ENCODE peak calls at places on chromosomes 12 and 14, in six cellular contexts. F, X, U, N, D and M are unnamed samples.

GRCh38 chr14:98138666-98139065 is 1133.3 kb downstream of the BCL11B start:
- DNase-seq in X (no peak), F (peak; percentile 1), N (peak; percentile 18), U (no peak), D (no peak), M (peak; percentile 32)

GRCh38 chr14:65824285-65824977 is 411.9 kb downstream of the FUT8 start:
- DNase-seq in N (peak; percentile 66), X (no peak), U (peak; percentile 71), F (peak; percentile 56), D (peak; percentile 11), M (no peak)

GRCh38 chr12:40106202-40106533 is 287 bp upstream of the SLC2A13 start:
- DNase-seq in N (no peak), F (no peak), U (no peak), D (peak; percentile 19), X (no peak), M (no peak)

GRCh38 chr14:71511152-71511551 is 421.1 kb upstream of the RGS6 start:
- DNase-seq in X (no peak), F (no peak), N (no peak), U (no peak), D (no peak), M (no peak)

GRCh38 chr12:101608301-101609133 is 13.7 kb downstream of the MYBPC1 start:
- DNase-seq in D (no peak), X (no peak), U (no peak), F (no peak), N (peak; percentile 90), M (no peak)

GRCh38 chr14:53900499-53900898 is 56.1 kb downstream of the BMP4 start:
- DNase-seq in N (no peak), F (no peak), X (peak; percentile 34), U (peak; percentile 69), D (no peak), M (no peak)

GRCh38 chr14:24710403-24711063 is 76.5 kb upstream of the GZMB start:
- DNase-seq in N (peak; percentile 71), D (no peak), U (no peak), F (peak; percentile 27), X (peak; percentile 40), M (peak; percentile 28)

GRCh38 chr14:74974364-74975058 is 19.1 kb upstream of the PGF start:
- DNase-seq in X (peak; percentile 69), N (peak; percentile 70), U (peak; percentile 43), D (no peak), F (no peak), M (peak; percentile 43)

GRCh38 chr12:47766496-47767196 is 6.4 kb upstream of the SLC48A1 start:
- DNase-seq in N (no peak), F (no peak), X (no peak), D (no peak), U (no peak), M (no peak)

GRCh38 chr12:43277630-43278267 is 274.3 kb downstream of the ADAMTS20 start:
- DNase-seq in F (no peak), X (no peak), D (no peak), N (no peak), U (no peak), M (no peak)

GRCh38 chr14:91327201-91327600 is 82.7 kb upstream of the GPR68 start:
- DNase-seq in X (no peak), N (no peak), U (no peak), D (no peak), F (no peak), M (no peak)

GRCh38 chr14:59360923-59361794 is 104.0 kb downstream of the GPR135 start:
- DNase-seq in D (no peak), N (peak; percentile 70), F (peak; percentile 86), X (peak; percentile 92), U (peak; percentile 70), M (no peak)

GRCh38 chr14:105196228-105196960 is 15.3 kb upstream of the NUDT14 start:
- DNase-seq in D (no peak), X (peak; percentile 84), N (no peak), U (no peak), F (no peak), M (no peak)
- H3K4me3 ChIP-seq in D (peak overlapping the region; percentile 47), X (peak overlapping the region; percentile 35), N (no peak overlapping the region), U (no peak overlapping the region), F (no peak overlapping the region), M (peak overlapping the region; percentile 0)

GRCh38 chr12:13177896-13178295 is 18.6 kb upstream of the EMP1 start:
- DNase-seq in X (no peak), N (no peak), U (no peak), D (no peak), F (no peak), M (no peak)
- H3K4me1 ChIP-seq in X (peaks cover 22% of the 10 kb centered on the region), N (peaks cover 11% of the 10 kb centered on the region), U (peaks cover 25% of the 10 kb centered on the region), D (peaks cover 23% of the 10 kb centered on the region), F (peaks cover 45% of the 10 kb centered on the region), M (peaks cover 8% of the 10 kb centered on the region)

GRCh38 chr12:55937956-55938355 is 7.0 kb downstream of the DGKA start:
- DNase-seq in N (no peak), U (no peak), F (no peak), X (no peak), D (no peak), M (no peak)

GRCh38 chr12:55933799-55934174 is 2.8 kb downstream of the DGKA start:
- DNase-seq in D (no peak), F (no peak), N (no peak), X (no peak), U (no peak), M (no peak)

GRCh38 chr12:55934773-55935172 is 3.8 kb downstream of the DGKA start:
- DNase-seq in F (no peak), N (no peak), U (no peak), X (no peak), D (no peak), M (no peak)

GRCh38 chr12:55934343-55934742 is 3.4 kb downstream of the DGKA start:
- DNase-seq in X (no peak), D (no peak), U (no peak), N (no peak), F (no peak), M (no peak)

DNA sequence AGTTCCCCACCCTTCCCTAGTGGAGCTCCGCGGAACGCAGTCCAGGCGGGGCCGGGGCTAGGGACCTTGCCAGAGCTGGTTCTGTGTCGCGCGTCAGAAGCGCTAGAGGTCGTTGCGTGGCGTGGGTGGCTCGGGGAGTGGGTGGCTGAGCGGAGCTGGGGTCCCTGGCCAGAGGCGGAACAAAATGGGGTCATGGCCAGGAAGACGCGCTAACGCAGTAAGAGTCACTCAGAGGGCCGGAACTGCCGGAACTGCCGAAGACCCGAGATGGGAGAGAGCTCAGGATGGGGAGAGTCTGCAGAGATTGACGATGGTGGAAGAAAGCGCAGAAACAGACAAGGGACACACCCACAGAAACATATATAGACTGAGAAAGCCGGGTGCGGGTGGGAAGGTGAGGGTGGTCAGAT is 4.8 kb downstream of the DGKA start:
- DNase-seq in X (peak; percentile 65), F (no peak), U (no peak), D (no peak), N (no peak), M (no peak)
- H3K4me3 ChIP-seq in X (peak overlapping the region; percentile 46), F (no peak overlapping the region), U (peak overlapping the region; percentile 20), D (peak overlapping the region; percentile 32), N (no peak overlapping the region), M (no peak overlapping the region)

DNA sequence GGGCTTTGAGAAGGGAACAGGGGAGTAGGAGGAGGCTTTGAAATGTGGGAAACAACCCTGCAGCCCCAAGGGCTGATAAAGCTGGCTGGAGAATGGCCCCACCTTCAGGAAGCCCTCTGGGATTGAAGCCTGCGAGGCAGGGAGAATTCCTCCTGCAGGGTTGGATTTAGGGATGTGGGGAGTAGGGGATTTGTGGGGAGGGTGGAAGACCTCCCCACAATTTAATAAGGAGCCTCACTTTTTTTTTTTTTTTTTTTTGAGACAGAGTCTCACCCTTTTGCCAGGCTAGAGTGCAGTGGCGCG is 88.8 kb upstream of the NCOR2 start:
- DNase-seq in D (no peak), N (no peak), U (no peak), F (no peak), X (no peak), M (no peak)
- H3K4me1 ChIP-seq in D (peaks cover 49% of the 10 kb centered on the region), N (no peaks in the 10 kb centered on the region), U (peaks cover 36% of the 10 kb centered on the region), F (no peaks in the 10 kb centered on the region), X (peaks cover 44% of the 10 kb centered on the region), M (peaks cover 18% of the 10 kb centered on the region)

GRCh38 chr12:76876696-76877229 is 2.1 kb downstream of the CSRP2 start:
- DNase-seq in D (no peak), F (no peak), U (no peak), N (no peak), X (no peak), M (no peak)
- H3K4me3 ChIP-seq in D (peak overlapping the region; percentile 92), F (no peak overlapping the region), U (peak overlapping the region; percentile 92), N (no peak overlapping the region), X (no peak overlapping the region), M (no peak overlapping the region)

GRCh38 chr14:20711275-20712069 is 22.9 kb downstream of the ANG start:
- DNase-seq in D (no peak), F (no peak), X (no peak), N (no peak), U (no peak), M (no peak)
- H3K4me1 ChIP-seq in D (peaks cover 15% of the 10 kb centered on the region), F (no peaks in the 10 kb centered on the region), X (peaks cover 4% of the 10 kb centered on the region), N (peaks cover 13% of the 10 kb centered on the region), U (peaks cover 5% of the 10 kb centered on the region), M (no peaks in the 10 kb centered on the region)

DNA sequence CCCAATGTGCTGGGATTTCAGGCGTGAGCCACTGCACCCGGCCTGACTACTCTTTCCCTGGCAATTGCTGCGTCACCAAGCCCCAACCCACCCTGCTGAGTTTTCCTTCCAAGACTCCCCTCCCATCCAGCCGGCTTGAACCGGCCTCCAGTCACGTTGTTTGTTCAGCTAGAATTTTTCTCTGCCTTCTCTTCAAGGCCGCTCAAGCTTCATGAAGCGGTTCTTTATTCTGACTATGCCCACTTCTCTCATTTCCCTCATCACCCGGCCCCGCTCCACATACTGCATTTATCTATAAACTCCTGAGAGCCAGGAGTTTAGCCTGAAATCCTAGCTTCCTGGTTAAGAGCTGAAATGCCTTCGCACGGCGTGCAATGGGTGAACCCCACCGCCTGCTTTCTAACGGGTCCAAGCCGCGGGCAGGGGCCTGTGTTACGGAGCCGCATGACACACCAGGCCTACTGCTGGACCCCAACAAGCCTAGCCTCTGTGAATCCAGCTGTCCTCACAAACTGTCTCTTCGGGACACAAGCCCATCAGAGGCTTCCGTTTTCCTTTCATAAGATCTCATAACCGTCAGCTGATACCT is 999 bp upstream of the DCAF4 start:
- DNase-seq in N (no peak), U (peak; percentile 68), F (no peak), D (no peak), X (no peak), M (no peak)
- H3K4me3 ChIP-seq in N (peak overlapping the region; percentile 50), U (peak overlapping the region; percentile 66), F (no peak overlapping the region), D (peak overlapping the region; percentile 94), X (peak overlapping the region; percentile 78), M (peak overlapping the region; percentile 62)

GRCh38 chr12:1611775-1612174 is 17.3 kb upstream of the WNT5B start:
- DNase-seq in D (no peak), U (no peak), N (no peak), X (no peak), F (no peak), M (no peak)
- H3K4me1 ChIP-seq in D (peaks cover 21% of the 10 kb centered on the region), U (peaks cover 15% of the 10 kb centered on the region), N (peaks cover 3% of the 10 kb centered on the region), X (peaks cover 11% of the 10 kb centered on the region), F (no peaks in the 10 kb centered on the region), M (peaks cover 1% of the 10 kb centered on the region)

GRCh38 chr14:101704140-101704539 is 57.4 kb upstream of the PPP2R5C start:
- DNase-seq in U (no peak), N (no peak), F (no peak), X (no peak), D (no peak), M (no peak)

GRCh38 chr14:101707285-101707842 is 54.1 kb upstream of the PPP2R5C start:
- DNase-seq in N (peak; percentile 72), D (no peak), F (peak; percentile 70), U (no peak), X (peak; percentile 40), M (peak; percentile 60)

GRCh38 chr14:101706509-101707284 is 54.8 kb upstream of the PPP2R5C start:
- DNase-seq in D (no peak), N (no peak), X (no peak), U (no peak), F (no peak), M (no peak)

GRCh38 chr14:101707863-101708620 is 53.5 kb upstream of the PPP2R5C start:
- DNase-seq in U (no peak), D (no peak), N (no peak), X (no peak), F (no peak), M (no peak)

GRCh38 chr14:101705733-101706508 is 55.6 kb upstream of the PPP2R5C start:
- DNase-seq in U (peak; percentile 76), D (no peak), F (no peak), X (peak; percentile 80), N (peak; percentile 60), M (no peak)
- H3K4me3 ChIP-seq in U (peak overlapping the region; percentile 31), D (peak overlapping the region; percentile 70), F (no peak overlapping the region), X (peak overlapping the region; percentile 54), N (peak overlapping the region; percentile 36), M (no peak overlapping the region)